ENCODE peak calls at places on chromosomes 7 and 10, in five cellular contexts. S is HCT116, B is spleen, D is prostate gland, Q is GM12891. R is an unnamed sample.
A peak's percentile ranks its signal among the peaks of the same experiment; 100 is the strongest.

GRCh38 chr7:155833651-155834050 is 21.4 kb upstream of the SHH start:
- DNase-seq in S (no peak), B (peak; percentile 54), D (no peak), Q (no peak), R (no peak)

GRCh38 chr10:103069453-103070331 is 123.4 kb downstream of the NT5C2 start:
- DNase-seq in S (peak; percentile 59), B (peak; percentile 88), D (peak; percentile 73), Q (no peak), R (no peak)

GRCh38 chr10:77637986-77638765 is 568 bp upstream of the KCNMA1 start:
- DNase-seq in S (no peak), B (peak; percentile 82), D (no peak), Q (no peak), R (no peak)

GRCh38 chr7:41695661-41696322 is 7.1 kb downstream of the INHBA start:
- DNase-seq in S (no peak), B (no peak), D (no peak), Q (no peak), R (no peak)

GRCh38 chr10:12048547-12048946 is 5.9 kb upstream of the UPF2 start:
- DNase-seq in S (no peak), B (no peak), D (no peak), Q (no peak), R (no peak)

GRCh38 chr7:157932498-157933218 is 595.9 kb downstream of the DNAJB6 start:
- DNase-seq in S (peak; percentile 90), B (no peak), D (no peak), Q (no peak), R (peak; percentile 6)

GRCh38 chr7:121342631-121343030 is 13.8 kb downstream of the WNT16 start:
- DNase-seq in S (no peak), B (no peak), D (no peak), Q (no peak), R (no peak)

GRCh38 chr7:80493121-80493849 is 18.6 kb downstream of the GNAT3 start:
- DNase-seq in S (no peak), B (no peak), D (no peak), Q (no peak), R (no peak)

GRCh38 chr10:114881916-114882315 is 56.1 kb upstream of the TRUB1 start:
- DNase-seq in S (no peak), B (no peak), D (no peak), Q (no peak), R (no peak)

GRCh38 chr7:27118580-27118979 is 12.0 kb downstream of the HOXA4 start:
- DNase-seq in S (no peak), B (no peak), D (no peak), Q (no peak), R (no peak)

GRCh38 chr7:27116962-27117686 is 13.4 kb downstream of the HOXA4 start:
- DNase-seq in S (no peak), B (no peak), D (no peak), Q (no peak), R (no peak)

GRCh38 chr7:27116521-27116946 is 14.0 kb downstream of the HOXA4 start:
- DNase-seq in S (no peak), B (no peak), D (no peak), Q (no peak), R (no peak)

GRCh38 chr7:27119412-27119911 is 11.1 kb downstream of the HOXA4 start:
- DNase-seq in S (no peak), B (no peak), D (no peak), Q (no peak), R (no peak)

GRCh38 chr7:27117687-27118491 is 12.7 kb downstream of the HOXA4 start:
- DNase-seq in S (no peak), B (no peak), D (no peak), Q (no peak), R (no peak)
- TF ChIP-seq POLR2AphosphoS5 in S (no peak), B (peak; percentile 61), D (no peak), Q (no peak), R (no peak)

DNA sequence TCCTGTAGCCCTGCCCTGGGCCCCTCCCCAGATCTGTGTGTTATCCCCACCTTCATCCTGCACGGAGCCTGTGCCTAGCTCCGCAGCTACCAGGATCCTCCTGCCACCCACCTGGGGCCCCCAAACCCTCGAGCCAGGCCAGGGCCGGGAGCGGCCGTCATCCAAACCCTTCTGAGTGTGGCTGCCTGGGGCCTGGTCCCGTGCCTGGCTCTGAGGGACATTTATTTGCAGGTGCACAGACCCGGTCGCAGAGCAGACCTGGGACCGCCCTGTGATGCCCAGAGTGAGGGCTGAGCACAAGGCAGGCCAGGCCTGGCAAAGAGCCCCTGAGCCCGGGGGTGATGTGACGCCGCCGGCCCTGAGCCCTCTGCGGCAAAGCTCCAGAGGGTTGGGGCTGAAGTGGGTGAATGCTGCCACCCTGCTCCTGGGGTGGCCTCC is 27.4 kb upstream of the INPP5A start:
- DNase-seq in S (no peak), B (peak; percentile 69), D (no peak), Q (no peak), R (no peak)
- TF ChIP-seq POLR2AphosphoS5 in S (no peak), B (no peak), D (no peak), Q (no peak), R (no peak)

DNA sequence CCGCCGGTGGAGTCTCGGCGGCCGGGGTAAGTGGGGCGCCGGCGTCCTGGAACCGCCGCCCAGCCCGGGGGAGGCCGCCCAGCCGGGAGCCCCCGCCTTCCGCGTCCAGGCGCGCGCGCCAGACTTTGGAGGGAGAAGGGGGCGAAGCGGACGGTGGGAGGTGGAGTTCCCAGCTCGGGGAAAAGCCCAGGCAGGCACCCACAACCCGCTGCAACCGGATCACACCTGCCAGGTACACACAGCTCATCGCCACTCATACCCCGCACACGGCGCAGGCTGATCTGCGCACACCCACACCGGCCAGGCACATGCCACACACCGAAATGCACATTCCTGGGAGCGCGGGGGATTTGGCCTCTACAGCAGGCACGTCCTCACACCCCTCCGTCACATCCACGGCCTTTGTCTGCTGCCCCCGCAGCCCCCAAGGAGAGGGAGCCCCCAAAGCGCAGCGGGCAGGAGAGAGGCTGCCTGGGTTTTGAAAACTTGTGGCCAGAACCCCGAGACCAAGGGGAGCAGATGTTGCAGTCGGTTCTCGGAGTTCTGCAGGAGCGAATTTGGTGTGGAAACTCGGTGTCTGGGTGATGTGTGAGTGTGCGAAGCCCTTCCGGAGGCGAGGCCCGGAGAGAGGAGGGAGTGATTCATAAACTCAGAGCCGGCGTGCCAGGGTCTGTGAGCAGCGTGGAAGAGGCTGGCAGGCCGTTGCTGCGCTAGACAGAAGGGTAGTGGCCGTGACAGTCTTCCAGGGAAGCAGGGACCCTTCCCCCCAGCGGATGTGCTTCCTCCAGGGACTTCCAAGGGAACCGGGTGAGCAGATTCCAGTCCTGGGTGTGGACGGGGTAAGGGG is 697 bp downstream of the CHST3 start:
- DNase-seq in S (no peak), B (no peak), D (peak; percentile 60), Q (no peak), R (no peak)
- TF ChIP-seq POLR2AphosphoS5 in S (peak; percentile 48), B (peak; percentile 54), D (no peak), Q (no peak), R (no peak)

DNA sequence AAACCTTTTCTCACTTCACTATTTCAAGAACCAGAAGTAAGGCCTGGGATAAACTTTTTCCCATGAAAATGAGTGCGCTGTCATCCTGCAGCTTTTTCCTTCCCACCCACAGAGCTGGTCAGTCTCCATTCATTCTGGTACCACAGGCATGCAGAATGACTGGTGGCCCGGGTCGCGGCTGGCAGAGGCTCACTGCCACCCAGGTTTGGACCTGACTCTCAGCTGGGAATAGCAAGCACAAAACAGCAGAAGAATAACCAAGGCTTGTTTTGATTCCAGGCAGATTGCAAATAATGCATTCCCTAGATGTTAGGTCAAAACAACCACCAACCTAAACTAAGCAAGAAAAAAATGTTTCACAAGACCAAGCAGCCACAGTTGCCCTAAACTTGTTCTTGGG is 190.5 kb upstream of the NRP1 start:
- DNase-seq in S (no peak), B (no peak), D (no peak), Q (no peak), R (no peak)
- TF ChIP-seq POLR2AphosphoS5 in S (no peak), B (no peak), D (no peak), Q (no peak), R (no peak)

R was measured in HL-60.